ENCODE peak calls at places on chromosomes 3 and 15, in nine cellular contexts. M is left lobe of liver; D is tibial artery; A is NCI-H1694 treated with DMSO at 0.1 percent for 48 hours; U is hippocampal formation; S is activated T-helper 9 cell treated with anti-CD3 and anti-CD28 coated beads, Interleukin-2, amount 50 U/mL, for 16 hours; T is mucosa of descending colon; B is H54; K is HL-60. Q is an unnamed sample.

GRCh38 chr3:178392553-178392952 is 143.7 kb upstream of the KCNMB2 start:
- DNase-seq in K (no peak), U (no peak), A (no peak), T (no peak), B (no peak), D (no peak), S (no peak), M (no peak), Q (no peak)

GRCh38 chr3:70832035-70832795 is 519.8 kb upstream of the MDFIC2 start:
- DNase-seq in T (no peak), B (no peak), A (no peak), M (no peak), U (no peak), D (no peak), S (no peak), K (no peak), Q (no peak)

GRCh38 chr3:71600646-71601288 is 17.2 kb upstream of the FOXP1 start:
- DNase-seq in B (no peak), S (no peak), U (no peak), A (no peak), K (no peak), D (no peak), M (no peak), T (no peak), Q (no peak)

GRCh38 chr3:157199841-157200240 is 39.9 kb upstream of the CCNL1 start:
- DNase-seq in K (no peak), D (no peak), U (no peak), S (no peak), B (no peak), M (no peak), A (no peak), T (no peak), Q (no peak)

GRCh38 chr3:177351757-177352158 is 154.5 kb upstream of the TBL1XR1 start:
- DNase-seq in U (no peak), D (no peak), B (no peak), T (no peak), M (no peak), S (no peak), A (no peak), K (no peak), Q (no peak)

GRCh38 chr15:77186518-77187095 is 115.7 kb upstream of the TSPAN3 start:
- DNase-seq in D (no peak), M (no peak), A (peak; percentile 42), S (no peak), K (no peak), T (no peak), B (no peak), U (peak; percentile 20), Q (no peak)

GRCh38 chr3:188943591-188943990 is 228.2 kb upstream of the TPRG1 start:
- DNase-seq in T (no peak), B (no peak), A (no peak), K (no peak), S (no peak), D (no peak), U (no peak), M (no peak), Q (no peak)

GRCh38 chr3:27127195-27127594 is 242.0 kb downstream of the NEK10 start:
- DNase-seq in A (no peak), T (no peak), B (no peak), K (no peak), D (no peak), M (no peak), S (no peak), U (no peak), Q (no peak)

GRCh38 chr3:179558742-179559364 is 3.9 kb upstream of the ACTL6A start:
- DNase-seq in D (peak; percentile 70), U (peak; percentile 73), S (no peak), T (no peak), M (peak; percentile 52), B (peak; percentile 42), A (peak; percentile 68), K (peak; percentile 13), Q (peak; percentile 50)

GRCh38 chr15:101145362-101145761 is 106.5 kb downstream of the CHSY1 start:
- DNase-seq in A (no peak), U (no peak), B (no peak), K (no peak), M (no peak), D (no peak), S (no peak), T (no peak), Q (no peak)

Q was measured in colonic mucosa.